ENCODE peak calls at places on chromosomes 12 and 14, in seven cellular contexts. Z is pancreas, N is PC-3, V is HCT116, T is right atrium auricular region, I is A549, J is caudate nucleus. L is an unnamed sample.

GRCh38 chr14:99094901-99095300 is 177.1 kb downstream of the BCL11B start:
- DNase-seq in T (no peak), J (no peak), I (no peak), N (no peak), Z (no peak), V (no peak), L (no peak)

GRCh38 chr14:22549981-22550670 is 38.9 kb downstream of the DAD1 start:
- DNase-seq in T (no peak), Z (no peak), J (no peak), I (no peak), N (peak), V (no peak), L (no peak)

GRCh38 chr14:56195727-56196126 is 77.5 kb downstream of the PELI2 start:
- DNase-seq in V (no peak), Z (no peak), I (no peak), N (peak), J (no peak), T (no peak), L (no peak)

GRCh38 chr12:104250366-104251125 is 35.0 kb downstream of the TXNRD1 start:
- DNase-seq in Z (no peak), N (no peak), V (no peak), I (no peak), T (peak), J (no peak), L (no peak)

GRCh38 chr12:131699434-131699833 is 11.5 kb upstream of the SFSWAP start:
- DNase-seq in J (no peak), N (peak), Z (no peak), T (no peak), V (no peak), I (no peak), L (peak)

GRCh38 chr14:24535737-24536136 is 27.7 kb upstream of the CMA1 start:
- DNase-seq in T (no peak), J (no peak), Z (no peak), V (no peak), I (no peak), N (no peak), L (no peak)

GRCh38 chr14:25011095-25011494 is 38.9 kb downstream of the STXBP6 start:
- DNase-seq in I (no peak), V (no peak), J (no peak), T (no peak), N (no peak), Z (no peak), L (peak)

GRCh38 chr14:61866932-61867920 is 105.0 kb downstream of the SNAPC1 start:
- DNase-seq in N (peak), J (no peak), V (no peak), T (no peak), Z (no peak), I (peak), L (no peak)

GRCh38 chr12:1551496-1551895 is 42.9 kb downstream of the FBXL14 start:
- DNase-seq in V (no peak), Z (no peak), T (no peak), I (no peak), J (no peak), N (no peak), L (no peak)
- H3K27ac ChIP-seq in V (no peak), Z (no peak), T (no peak), I (no peak), J (no peak), N (no peak), L (no peak)

DNA sequence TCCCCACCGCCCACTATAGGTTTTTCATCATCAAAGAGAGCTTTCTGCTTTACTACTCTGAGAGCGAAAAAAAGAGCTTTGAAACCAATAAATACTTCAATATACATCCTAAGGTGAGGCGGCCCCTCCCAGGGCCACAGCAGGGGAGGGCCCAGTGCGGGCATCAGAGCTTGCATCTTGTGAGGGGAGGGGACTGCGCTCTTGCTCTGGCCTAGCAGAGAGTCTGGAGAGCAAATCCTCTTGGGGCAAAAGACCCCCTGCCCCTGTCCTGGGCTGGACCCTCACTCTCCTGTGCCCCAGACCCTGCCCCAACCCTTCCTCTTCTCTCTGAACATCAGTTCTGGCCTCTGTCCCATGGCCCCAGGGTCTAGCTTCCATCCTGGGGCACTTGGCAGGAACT is 15.6 kb downstream of the PLEKHD1 start:
- DNase-seq in Z (no peak), N (no peak), T (no peak), V (no peak), I (no peak), J (no peak), L (no peak)
- H3K27ac ChIP-seq in Z (no peak), N (no peak), T (no peak), V (no peak), I (no peak), J (no peak), L (no peak)

DNA sequence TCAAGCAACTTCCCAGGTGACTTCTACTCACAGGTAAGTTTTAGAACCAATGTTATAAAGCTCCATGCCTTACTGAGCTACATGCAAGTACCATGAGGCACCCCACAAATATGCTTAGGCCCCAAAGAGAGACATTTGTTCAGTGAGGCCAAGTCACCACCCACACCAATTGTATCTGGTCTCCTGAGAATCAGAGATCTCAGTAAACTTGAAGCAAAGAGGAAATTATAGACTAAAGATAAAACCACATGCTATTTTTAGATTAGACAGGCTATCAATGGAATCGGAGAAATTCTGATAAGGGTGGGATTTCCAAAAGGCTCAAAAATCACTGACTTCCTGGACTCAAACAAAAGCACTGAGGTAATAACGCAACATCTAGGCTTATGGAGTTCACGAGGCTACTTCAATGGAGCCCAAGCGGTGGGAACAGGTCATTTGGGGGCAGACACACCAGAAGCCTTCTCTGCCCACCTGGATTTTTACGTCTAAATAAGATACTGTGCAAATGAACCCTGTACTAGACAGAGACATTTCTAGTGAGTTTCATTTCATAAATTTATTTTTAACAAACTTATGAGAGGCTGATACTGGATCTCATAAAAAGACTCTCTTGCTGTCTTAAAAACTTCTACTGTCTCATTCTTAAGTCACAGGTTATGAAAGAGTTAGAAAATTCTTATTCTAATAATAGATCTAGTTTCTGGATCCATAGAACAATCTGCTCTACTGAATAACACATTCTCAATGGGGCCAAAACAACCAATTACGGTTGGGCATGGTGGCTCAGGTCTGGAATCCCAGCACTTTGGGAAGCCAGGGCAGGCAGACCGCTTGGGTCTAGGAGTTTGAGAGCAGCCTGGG is 7.7 kb downstream of the SLC15A4 start:
- DNase-seq in N (no peak), Z (no peak), T (no peak), V (no peak), I (no peak), J (no peak), L (no peak)
- H3K27ac ChIP-seq in N (no peak), Z (no peak), T (peak), V (no peak), I (no peak), J (no peak), L (no peak)

GRCh38 chr14:44384093-44384492 is 123.0 kb downstream of the FSCB start:
- DNase-seq in J (no peak), Z (no peak), N (no peak), I (no peak), V (no peak), T (no peak), L (no peak)

GRCh38 chr14:44385906-44386305 is 121.2 kb downstream of the FSCB start:
- DNase-seq in J (no peak), T (no peak), Z (no peak), N (no peak), V (no peak), I (no peak), L (no peak)
- H3K27ac ChIP-seq in J (no peak), T (no peak), Z (no peak), N (no peak), V (no peak), I (no peak), L (no peak)

L was measured in foreskin keratinocyte.